ENCODE peak calls at places on chromosomes 4 and X, in seven cellular contexts. L is transverse colon, T is left ventricle myocardium inferior, F is neural progenitor cell, X is ascending aorta, C is GM23248, A is Peyer's patch. I is an unnamed sample.
A peak's percentile ranks its signal among the peaks of the same experiment; 100 is the strongest.

GRCh38 chr4:37792241-37792640 is 34.2 kb upstream of the PGM2 start:
- DNase-seq in L (no peak), T (no peak), A (no peak), F (no peak), X (no peak), C (no peak), I (no peak)

GRCh38 chrX:44036336-44036735 is 63.1 kb upstream of the NDP start:
- DNase-seq in F (no peak), T (no peak), X (no peak), A (no peak), C (peak; percentile 69), L (no peak), I (no peak)

GRCh38 chr4:56129431-56129861 is 180.7 kb downstream of the CEP135 start:
- DNase-seq in L (peak; percentile 77), C (no peak), F (peak; percentile 24), A (no peak), T (no peak), X (no peak), I (peak; percentile 19)

GRCh38 chrX:24231169-24231568 is 81.6 kb downstream of the ZFX start:
- DNase-seq in T (no peak), X (no peak), F (no peak), L (no peak), C (peak; percentile 79), A (no peak), I (no peak)

GRCh38 chrX:14697453-14697852 is 168.1 kb downstream of the GLRA2 start:
- DNase-seq in C (peak; percentile 26), L (peak; percentile 48), F (peak; percentile 55), T (no peak), A (peak; percentile 17), X (no peak), I (peak; percentile 57)

GRCh38 chrX:9907645-9908387 is 59.3 kb upstream of the CLDN34 start:
- DNase-seq in F (no peak), A (no peak), C (peak; percentile 46), T (no peak), L (no peak), X (no peak), I (no peak)

GRCh38 chr4:56772134-56772533 is 49.4 kb downstream of the SPINK2 start:
- DNase-seq in C (peak; percentile 14), X (no peak), L (no peak), A (no peak), T (no peak), F (no peak), I (no peak)

GRCh38 chr4:145935253-145936141 is 3.1 kb downstream of the ZNF827 start:
- DNase-seq in C (peak; percentile 40), T (peak; percentile 43), F (peak; percentile 38), X (no peak), L (peak; percentile 52), A (peak; percentile 55), I (peak; percentile 70)

GRCh38 chrX:154534526-154535322 is 11.9 kb downstream of the G6PD start:
- DNase-seq in A (peak; percentile 88), T (peak; percentile 80), F (peak; percentile 92), X (peak; percentile 92), L (peak; percentile 92), C (peak; percentile 90), I (peak; percentile 95)

GRCh38 chrX:104112326-104112951 is at the start of gene ZCCHC18:
- DNase-seq in X (peak; percentile 76), T (peak; percentile 38), A (peak; percentile 51), F (peak; percentile 91), L (peak; percentile 38), C (peak; percentile 66), I (peak; percentile 90)

GRCh38 chr4:161208564-161208963 is 955.2 kb downstream of the FSTL5 start:
- DNase-seq in F (no peak), C (no peak), A (no peak), T (no peak), L (no peak), X (no peak), I (no peak)

GRCh38 chr4:2995546-2996265 is 32.3 kb downstream of the GRK4 start:
- DNase-seq in A (no peak), X (no peak), C (no peak), L (no peak), F (no peak), T (no peak), I (no peak)

GRCh38 chr4:135508006-135508714 is 1306.6 kb upstream of the PABPC4L start:
- DNase-seq in L (no peak), T (no peak), A (no peak), F (no peak), C (peak; percentile 2), X (no peak), I (no peak)

GRCh38 chr4:52714597-52715254 is 36.5 kb downstream of the ERVMER34-1 start:
- DNase-seq in X (no peak), C (no peak), A (no peak), F (no peak), T (no peak), L (no peak), I (no peak)

GRCh38 chr4:2247128-2248043 is 5.5 kb upstream of the HAUS3 start:
- DNase-seq in A (peak; percentile 10), C (no peak), T (peak; percentile 22), L (no peak), X (peak; percentile 61), F (no peak), I (peak; percentile 62)

GRCh38 chr4:88673886-88674285 is 23.7 kb downstream of the NAP1L5 start:
- DNase-seq in C (no peak), T (no peak), A (no peak), X (no peak), L (no peak), F (no peak), I (no peak)

GRCh38 chrX:119690921-119691716 is 1.8 kb downstream of the SEPTIN6 start:
- DNase-seq in A (peak; percentile 31), C (peak; percentile 69), X (no peak), T (no peak), F (no peak), L (peak; percentile 11), I (no peak)

GRCh38 chr4:37389967-37390580 is 145.5 kb downstream of the NWD2 start:
- DNase-seq in X (no peak), L (peak; percentile 31), F (peak; percentile 70), C (peak; percentile 57), A (no peak), T (no peak), I (peak; percentile 24)

GRCh38 chrX:107766470-107767140 is 9.0 kb downstream of the TSC22D3 start:
- DNase-seq in X (peak; percentile 72), T (peak; percentile 53), L (peak; percentile 25), A (no peak), F (no peak), C (peak; percentile 71), I (peak; percentile 8)

GRCh38 chr4:907691-908437 is 24.3 kb downstream of the GAK start:
- DNase-seq in C (no peak), F (no peak), X (no peak), A (no peak), L (no peak), T (no peak), I (no peak)

GRCh38 chrX:23525531-23525930 is 141.8 kb upstream of the PRDX4 start:
- DNase-seq in A (no peak), F (no peak), L (no peak), T (no peak), X (no peak), C (no peak), I (no peak)

GRCh38 chr4:188403272-188403671 is 264.0 kb downstream of the TRIML1 start:
- DNase-seq in T (no peak), A (no peak), C (no peak), F (peak; percentile 20), X (no peak), L (no peak), I (peak; percentile 54)

GRCh38 chr4:55175779-55176231 is 50.4 kb upstream of the KDR start:
- DNase-seq in T (no peak), C (peak; percentile 84), X (no peak), L (no peak), A (no peak), F (no peak), I (no peak)

GRCh38 chr4:84158670-84159069 is 340.4 kb downstream of the NKX6-1 start:
- DNase-seq in A (no peak), X (no peak), C (no peak), L (no peak), T (no peak), F (no peak), I (no peak)

GRCh38 chr4:54066718-54067129 is 2.3 kb upstream of the CHIC2 start:
- DNase-seq in X (no peak), T (no peak), L (no peak), A (no peak), F (no peak), C (no peak), I (no peak)

DNA sequence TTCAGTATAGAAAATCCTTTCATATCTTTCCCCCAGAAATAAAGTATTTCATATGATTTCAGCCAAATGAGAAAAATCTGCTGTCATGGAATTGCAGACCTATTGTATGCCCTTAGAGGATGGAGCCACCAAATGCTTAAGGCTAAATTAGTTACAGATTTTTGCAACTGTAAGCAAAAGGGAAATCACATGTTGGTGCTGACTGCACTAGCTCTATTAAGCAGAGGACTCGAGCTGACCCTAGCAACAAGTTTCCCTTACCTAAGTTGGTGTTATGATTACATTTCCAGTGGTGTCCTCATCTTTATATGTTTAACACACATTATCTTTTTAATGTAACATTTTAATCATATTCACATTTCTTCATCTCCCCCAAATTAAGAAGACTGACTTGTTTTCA is 58.3 kb upstream of the DOCK11 start:
- DNase-seq in F (no peak), C (no peak), L (no peak), T (no peak), A (no peak), X (no peak), I (no peak)
- H3K36me3 ChIP-seq in F (no peaks in the 10 kb centered on the region), C (peaks cover 12% of the 10 kb centered on the region), L (no peaks in the 10 kb centered on the region), T (peaks cover 43% of the 10 kb centered on the region), A (peaks cover 15% of the 10 kb centered on the region), X (peaks cover 7% of the 10 kb centered on the region), I (peaks cover 19% of the 10 kb centered on the region)

GRCh38 chr4:141046255-141046654 is 87.0 kb downstream of the RNF150 start:
- DNase-seq in L (no peak), T (no peak), X (no peak), A (no peak), C (peak; percentile 99), F (no peak), I (no peak)
- H3K4me3 ChIP-seq in L (no peak overlapping the region), T (no peak overlapping the region), X (no peak overlapping the region), A (no peak overlapping the region), C (peak overlapping the region; percentile 19), F (no peak overlapping the region), I (no peak overlapping the region)

DNA sequence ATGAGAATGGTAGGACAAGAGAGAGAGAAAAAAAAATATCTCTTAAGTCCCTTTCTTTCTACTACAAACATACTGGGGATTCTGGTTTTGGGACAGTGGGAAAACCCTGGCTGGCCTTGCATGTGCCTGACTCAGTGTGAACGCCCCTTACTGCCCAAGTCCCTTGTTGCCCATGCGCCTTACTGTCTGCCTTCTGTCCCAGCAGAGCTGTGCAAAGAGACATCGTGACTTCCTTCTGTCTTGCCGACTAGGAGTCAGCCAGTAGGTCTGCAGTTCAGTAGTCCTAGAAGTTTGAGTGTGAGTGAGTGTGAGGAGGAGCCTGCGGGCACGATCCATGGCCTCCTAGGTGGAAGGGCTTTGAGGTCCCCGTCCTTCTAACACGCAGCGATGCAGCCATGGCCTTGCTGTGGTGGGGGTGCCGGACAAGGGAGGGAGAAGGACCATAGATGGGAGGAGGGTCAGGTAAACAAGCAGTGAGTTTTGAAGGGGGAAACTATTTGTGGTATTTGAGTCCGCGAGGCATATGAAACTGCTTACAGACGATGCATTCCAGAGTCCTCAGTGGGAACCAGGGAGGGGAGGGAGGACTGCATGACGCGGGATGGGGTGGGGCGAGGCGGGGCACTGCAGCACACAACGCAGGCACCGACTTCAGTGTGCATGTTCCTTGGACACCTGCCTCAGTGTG is at the start of gene XAGE2:
- DNase-seq in C (no peak), L (no peak), F (no peak), T (no peak), X (no peak), A (no peak), I (no peak)
- H3K27me3 ChIP-seq in C (no peaks in the 10 kb centered on the region), L (no peaks in the 10 kb centered on the region), F (no peaks in the 10 kb centered on the region), T (no peaks in the 10 kb centered on the region), X (no peaks in the 10 kb centered on the region), A (no peaks in the 10 kb centered on the region), I (no peaks in the 10 kb centered on the region)

GRCh38 chr4:106287353-106287969 is 28.5 kb downstream of the TBCK start:
- DNase-seq in L (no peak), F (no peak), T (no peak), C (peak; percentile 86), X (no peak), A (no peak), I (no peak)
- H3K36me3 ChIP-seq in L (no peaks in the 10 kb centered on the region), F (no peaks in the 10 kb centered on the region), T (peaks cover 41% of the 10 kb centered on the region), C (peaks cover 30% of the 10 kb centered on the region), X (peaks cover 19% of the 10 kb centered on the region), A (peaks cover 14% of the 10 kb centered on the region), I (no peaks in the 10 kb centered on the region)